ENCODE peak calls at places on chromosomes 3 and 15, in four cellular contexts. V is SK-N-SH, C is gastrocnemius medialis, R is IMR-90. D is an unnamed sample.

GRCh38 chr3:13200951-13201350 is 127.7 kb upstream of the IQSEC1 start:
- DNase-seq in C (no peak), R (no peak), V (peak; percentile 74), D (no peak)

GRCh38 chr3:109806929-109807328 is 469.6 kb upstream of the DPPA4 start:
- DNase-seq in R (peak; percentile 56), V (no peak), C (no peak), D (no peak)

GRCh38 chr15:95912280-95912625 is 418.2 kb upstream of the NR2F2 start:
- DNase-seq in V (no peak), R (no peak), C (no peak), D (no peak)

GRCh38 chr3:120555661-120556509 is 40.3 kb upstream of the NDUFB4 start:
- DNase-seq in C (peak; percentile 21), V (no peak), R (no peak), D (peak; percentile 49)

GRCh38 chr3:171005648-171006047 is 20.9 kb downstream of the SLC2A2 start:
- DNase-seq in C (no peak), R (no peak), V (no peak), D (no peak)

GRCh38 chr3:45591547-45591912 is 3.0 kb upstream of the LIMD1 start:
- DNase-seq in C (no peak), R (no peak), V (no peak), D (no peak)

GRCh38 chr3:168034152-168034928 is 61.4 kb downstream of the GOLIM4 start:
- DNase-seq in V (peak; percentile 12), C (peak; percentile 71), R (peak; percentile 73), D (no peak)

GRCh38 chr15:62060116-62060895 is at the start of gene VPS13C:
- DNase-seq in V (peak; percentile 98), C (peak; percentile 93), R (peak; percentile 90), D (peak; percentile 93)

GRCh38 chr3:144265527-144266100 is 294.0 kb downstream of the DIPK2A start:
- DNase-seq in R (no peak), C (no peak), V (no peak), D (no peak)

GRCh38 chr3:171462224-171462623 is 2.0 kb upstream of the TNIK start:
- DNase-seq in V (no peak), R (no peak), C (no peak), D (no peak)

GRCh38 chr3:156554515-156554841 is 439 bp downstream of the SSR3 start:
- DNase-seq in C (no peak), V (no peak), R (no peak), D (no peak)

GRCh38 chr15:37204698-37205097 is 104.3 kb upstream of the MEIS2 start:
- DNase-seq in R (no peak), V (no peak), C (no peak), D (no peak)

GRCh38 chr3:29286841-29287240 is 6.0 kb downstream of the RBMS3 start:
- DNase-seq in R (peak; percentile 82), C (no peak), V (no peak), D (no peak)

GRCh38 chr15:78103406-78104118 is 11.2 kb downstream of the SH2D7 start:
- DNase-seq in C (no peak), R (no peak), V (no peak), D (peak; percentile 32)

GRCh38 chr3:124318014-124318413 is 326.1 kb upstream of the ROPN1 start:
- DNase-seq in R (no peak), C (no peak), V (peak; percentile 69), D (no peak)
- H3K4me1 ChIP-seq in R (no peaks in the 10 kb centered on the region), C (no peaks in the 10 kb centered on the region), V (no peaks in the 10 kb centered on the region), D (no peaks in the 10 kb centered on the region)

GRCh38 chr15:66388576-66388975 is 1.9 kb downstream of the MAP2K1 start:
- DNase-seq in C (no peak), V (no peak), R (no peak), D (no peak)

GRCh38 chr15:66389098-66389858 is 2.6 kb downstream of the MAP2K1 start:
- DNase-seq in C (no peak), V (no peak), R (no peak), D (no peak)

GRCh38 chr15:66386204-66387123 is at the start of gene MAP2K1:
- DNase-seq in V (peak; percentile 99), R (peak; percentile 96), C (peak; percentile 98), D (peak; percentile 99)

GRCh38 chr15:66388057-66388363 is 1.3 kb downstream of the MAP2K1 start:
- DNase-seq in V (no peak), R (no peak), C (no peak), D (no peak)

DNA sequence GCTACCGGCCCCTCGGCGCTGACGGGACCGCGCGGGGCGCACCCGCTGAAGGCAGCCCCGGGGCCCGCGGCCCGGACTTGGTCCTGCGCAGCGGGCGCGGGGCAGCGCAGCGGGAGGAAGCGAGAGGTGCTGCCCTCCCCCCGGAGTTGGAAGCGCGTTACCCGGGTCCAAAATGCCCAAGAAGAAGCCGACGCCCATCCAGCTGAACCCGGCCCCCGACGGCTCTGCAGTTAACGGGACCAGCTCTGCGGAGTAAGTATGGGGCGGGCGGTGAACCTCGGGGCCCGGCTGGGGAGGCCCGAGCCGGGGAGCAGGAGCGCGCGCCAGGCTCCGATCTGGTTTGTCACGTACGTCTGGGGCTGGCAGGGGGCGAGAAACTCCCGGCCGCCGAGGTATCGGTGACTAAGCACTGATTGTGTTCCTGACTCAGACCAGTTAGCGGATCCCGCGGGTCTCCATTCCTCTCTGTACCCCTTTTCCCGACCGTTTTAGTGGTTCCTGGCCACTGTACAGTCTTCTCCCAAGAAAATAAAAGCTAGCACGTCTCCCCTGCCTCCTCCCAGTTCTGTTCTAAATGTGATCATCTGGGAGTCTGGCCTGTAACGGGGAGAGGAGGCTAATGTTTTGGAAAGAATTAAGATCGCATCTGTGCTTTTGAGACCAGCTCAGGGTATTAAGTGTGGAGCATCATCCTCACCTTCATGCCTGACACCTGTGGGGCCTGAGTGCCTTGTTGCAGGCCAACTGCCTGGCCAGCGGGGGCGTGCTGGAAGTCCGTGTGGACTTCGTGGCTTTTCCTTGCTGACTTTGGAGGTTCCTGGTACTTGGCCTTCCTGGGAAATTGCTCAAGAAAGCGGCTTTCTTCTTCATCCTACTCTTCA is 704 bp downstream of the MAP2K1 start:
- DNase-seq in R (peak; percentile 83), V (peak; percentile 67), C (peak; percentile 50), D (peak; percentile 59)
- TF ChIP-seq CTCF in R (peak; percentile 37), V (peak; percentile 55), C (no peak), D (peak; percentile 50)

GRCh38 chr15:85947936-85948335 is 131.7 kb upstream of the AGBL1 start:
- DNase-seq in C (no peak), R (no peak), V (no peak), D (no peak)

GRCh38 chr15:85955501-85956391 is 123.9 kb upstream of the AGBL1 start:
- DNase-seq in R (no peak), C (no peak), V (no peak), D (no peak)

GRCh38 chr15:85946986-85947385 is 132.7 kb upstream of the AGBL1 start:
- DNase-seq in R (no peak), V (no peak), C (no peak), D (no peak)

DNA sequence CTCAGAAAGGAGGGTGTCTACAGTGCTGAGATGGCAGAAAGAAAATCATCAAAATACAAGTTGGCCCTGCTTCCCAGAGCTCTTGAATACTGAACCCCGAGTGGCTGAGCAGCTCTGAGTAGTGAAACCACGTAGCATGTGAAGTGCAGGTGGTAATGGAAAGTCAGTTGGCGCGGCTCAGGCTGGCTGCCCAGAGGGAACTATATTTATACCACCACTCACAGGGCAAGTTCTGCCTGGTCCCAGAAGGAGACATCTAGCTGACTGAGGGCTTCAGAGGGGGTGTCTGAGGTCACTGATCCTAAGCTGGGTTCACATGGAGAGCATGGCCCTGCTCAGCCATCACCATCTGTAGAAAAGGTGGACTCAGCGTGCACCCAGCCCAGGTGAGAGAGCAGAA is 129.6 kb upstream of the AGBL1 start:
- DNase-seq in C (peak; percentile 78), V (no peak), R (no peak), D (peak; percentile 60)
- H3K4me1 ChIP-seq in C (peaks cover 9% of the 10 kb centered on the region), V (no peaks in the 10 kb centered on the region), R (no peaks in the 10 kb centered on the region), D (peaks cover 7% of the 10 kb centered on the region)

GRCh38 chr15:71752604-71753289 is 57.6 kb upstream of the NR2E3 start:
- DNase-seq in C (no peak), V (peak; percentile 55), R (peak; percentile 94), D (no peak)
- TF ChIP-seq CTCF in C (no peak), V (peak; percentile 75), R (peak; percentile 65), D (peak; percentile 58)

GRCh38 chr3:122680381-122681293 is at the start of gene PARP14:
- DNase-seq in V (peak; percentile 77), R (peak; percentile 68), C (peak; percentile 57), D (peak; percentile 66)

GRCh38 chr3:122679467-122680291 is 960 bp upstream of the PARP14 start:
- DNase-seq in C (peak; percentile 22), V (no peak), R (peak; percentile 27), D (no peak)

GRCh38 chr3:122682016-122682374 is 1.4 kb downstream of the PARP14 start:
- DNase-seq in R (no peak), V (no peak), C (no peak), D (no peak)

GRCh38 chr3:122679085-122679466 is 1.6 kb upstream of the PARP14 start:
- DNase-seq in R (peak; percentile 79), C (peak; percentile 68), V (peak; percentile 74), D (peak; percentile 78)

DNA sequence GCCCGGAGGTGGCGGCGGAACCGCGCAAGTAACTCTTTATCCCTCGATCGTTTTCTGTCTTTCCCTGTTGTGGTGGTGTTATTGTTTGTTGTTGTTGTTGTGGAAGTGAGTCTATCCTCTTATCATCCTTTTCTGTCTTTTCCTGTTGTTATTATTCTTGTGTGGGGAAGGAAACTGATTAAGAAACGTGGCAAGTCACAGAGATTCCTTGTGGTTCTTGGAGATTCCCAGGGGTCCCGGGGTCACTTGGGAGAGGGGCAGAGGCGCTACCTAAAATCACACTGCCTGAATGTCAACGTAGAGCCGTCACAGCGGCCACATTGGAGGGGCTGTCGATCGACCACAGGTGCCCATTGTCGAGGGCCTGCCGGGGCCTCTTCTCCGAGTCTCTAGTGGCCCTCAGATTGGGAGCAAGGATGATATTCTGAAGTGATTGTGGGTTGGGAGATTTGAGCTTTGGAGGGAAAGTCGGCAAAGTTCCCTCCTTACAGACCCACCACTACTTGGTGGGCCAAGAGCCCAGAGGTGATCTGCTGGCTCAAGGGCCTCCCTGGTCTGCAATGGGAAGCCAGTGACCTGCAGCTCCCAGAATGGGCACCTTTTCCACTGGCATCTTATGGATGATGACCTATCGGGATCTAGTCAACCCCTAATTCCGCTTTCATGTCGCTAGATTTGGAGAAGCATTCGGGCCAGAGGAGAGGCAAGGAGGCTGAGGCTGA is 816 bp downstream of the PARP14 start:
- DNase-seq in R (no peak), V (peak; percentile 21), C (no peak), D (no peak)
- H3K4me1 ChIP-seq in R (peaks cover 13% of the 10 kb centered on the region), V (peaks cover 12% of the 10 kb centered on the region), C (peaks cover 24% of the 10 kb centered on the region), D (peaks cover 55% of the 10 kb centered on the region)

GRCh38 chr3:158539414-158540014 is 31.5 kb upstream of the MLF1 start:
- DNase-seq in R (peak; percentile 58), C (no peak), V (peak; percentile 27), D (no peak)
- TF ChIP-seq CTCF in R (peak; percentile 63), C (peak; percentile 21), V (peak; percentile 74), D (peak; percentile 64)

DNA sequence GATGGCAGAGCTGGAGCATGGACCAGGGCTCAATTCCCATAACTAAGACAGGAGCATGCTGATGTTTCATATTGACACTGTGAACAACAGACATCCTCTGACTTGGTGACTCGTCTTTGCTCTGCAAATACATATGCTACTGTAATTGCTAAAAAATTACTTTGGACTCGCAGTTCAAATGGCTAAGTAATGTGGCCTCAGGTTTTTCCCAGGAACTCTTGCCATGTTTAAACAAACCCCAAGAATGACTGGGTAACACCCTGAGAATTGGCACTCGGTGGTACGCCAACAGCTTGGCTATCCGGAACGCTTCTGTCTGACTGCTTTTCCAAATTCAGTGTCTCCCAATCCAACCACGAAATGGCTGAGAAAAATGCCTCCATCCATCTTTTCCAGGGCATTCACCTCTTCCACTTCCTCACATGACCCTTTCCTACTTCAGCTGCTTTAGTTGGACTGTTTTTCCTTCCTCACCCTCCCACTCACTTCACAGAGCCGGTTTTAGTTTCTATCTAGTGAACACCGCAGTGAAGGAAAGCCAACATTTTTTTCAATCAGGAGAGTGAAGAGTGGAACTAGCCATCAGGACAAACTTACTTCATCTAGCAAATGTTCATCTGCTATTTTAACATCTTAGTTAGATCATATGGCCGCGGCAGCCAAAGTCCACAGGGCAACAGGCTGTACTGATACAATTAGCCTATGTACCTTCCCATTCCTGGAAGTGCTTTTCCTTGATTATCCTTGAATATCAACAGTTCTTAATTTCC is 456.5 kb upstream of the THBS1 start:
- DNase-seq in V (no peak), R (peak; percentile 78), C (no peak), D (no peak)
- H3K4me1 ChIP-seq in V (peaks cover 36% of the 10 kb centered on the region), R (peaks cover 24% of the 10 kb centered on the region), C (no peaks in the 10 kb centered on the region), D (peaks cover 27% of the 10 kb centered on the region)